ENCODE peak calls at places on chromosomes 11 and 22, in nine cellular contexts. R is endodermal cell, J is fibroblast of lung, P is GM23338, M is body of pancreas, L is PC-3, O is upper lobe of right lung, G is thoracic aorta, K is brain microvascular endothelial cell. I is an unnamed sample.

GRCh38 chr11:6926208-6927029 is at the start of gene ZNF215:
- DNase-seq in M (peak; percentile 81), O (peak; percentile 91), P (peak; percentile 96), K (peak; percentile 83), R (peak; percentile 97), L (peak; percentile 80), J (peak; percentile 90), G (peak; percentile 41), I (peak; percentile 30)

GRCh38 chr11:9302448-9302847 is 11.9 kb downstream of the TMEM41B start:
- DNase-seq in J (peak; percentile 62), L (no peak), P (no peak), R (no peak), O (no peak), G (no peak), M (no peak), K (peak; percentile 23), I (no peak)

GRCh38 chr11:1570896-1571759 is 943 bp downstream of the DUSP8 start:
- DNase-seq in R (peak; percentile 83), K (no peak), M (peak; percentile 66), G (no peak), J (no peak), P (peak; percentile 70), L (no peak), O (peak; percentile 68), I (peak; percentile 58)

GRCh38 chr11:70029115-70029830 is 48.8 kb upstream of the ANO1 start:
- DNase-seq in R (peak; percentile 69), G (no peak), J (no peak), O (no peak), K (no peak), L (no peak), P (peak; percentile 18), M (no peak), I (no peak)

GRCh38 chr11:32081129-32081641 is 9.7 kb upstream of the RCN1 start:
- DNase-seq in G (no peak), P (no peak), L (peak; percentile 59), K (peak; percentile 40), J (peak; percentile 61), R (no peak), M (no peak), O (no peak), I (no peak)

GRCh38 chr11:119316729-119317591 is at the start of gene MCAM:
- DNase-seq in O (no peak), P (peak; percentile 66), R (peak; percentile 88), L (peak; percentile 53), J (peak; percentile 53), G (no peak), K (no peak), M (peak; percentile 44), I (peak; percentile 69)

GRCh38 chr22:41848468-41848867 is 15.6 kb downstream of the SREBF2 start:
- DNase-seq in G (no peak), M (no peak), P (peak; percentile 44), J (no peak), R (no peak), L (no peak), K (no peak), O (peak; percentile 88), I (no peak)

GRCh38 chr11:70415176-70415575 is 16.8 kb downstream of the CTTN start:
- DNase-seq in G (no peak), P (no peak), K (peak; percentile 90), M (no peak), R (no peak), L (peak; percentile 15), J (peak; percentile 94), O (no peak), I (no peak)

GRCh38 chr11:4465411-4465810 is 16.3 kb downstream of the OR52K2 start:
- DNase-seq in P (no peak), L (no peak), G (no peak), R (no peak), K (no peak), J (no peak), M (no peak), O (no peak), I (no peak)

GRCh38 chr11:75565221-75565814 is 3.3 kb downstream of the SERPINH1 start:
- DNase-seq in J (peak; percentile 73), K (peak; percentile 77), R (peak; percentile 67), L (peak; percentile 77), M (peak; percentile 42), P (no peak), G (no peak), O (no peak), I (no peak)

GRCh38 chr11:34840736-34841386 is 75.3 kb downstream of the APIP start:
- DNase-seq in P (peak; percentile 78), L (peak; percentile 27), M (peak; percentile 47), R (peak; percentile 69), O (no peak), K (no peak), J (peak; percentile 15), G (no peak), I (peak; percentile 15)

GRCh38 chr22:30474683-30475424 is 3.0 kb upstream of the SEC14L3 start:
- DNase-seq in M (peak; percentile 37), K (no peak), O (no peak), G (no peak), R (no peak), J (no peak), P (peak; percentile 74), L (no peak), I (no peak)

GRCh38 chr11:2725367-2726300 is 25.8 kb upstream of the KCNQ1OT1 start:
- DNase-seq in K (peak; percentile 21), P (no peak), R (no peak), G (no peak), M (peak; percentile 42), L (no peak), J (peak; percentile 46), O (no peak), I (no peak)

GRCh38 chr11:1202154-1202775 is 20.6 kb upstream of the MUC5B start:
- DNase-seq in M (peak; percentile 17), R (peak; percentile 49), L (no peak), P (no peak), G (no peak), J (no peak), O (peak; percentile 57), K (no peak), I (peak; percentile 9)

GRCh38 chr11:113730887-113731726 is 25.0 kb upstream of the TMPRSS5 start:
- DNase-seq in R (peak; percentile 81), L (peak; percentile 83), G (no peak), M (peak; percentile 41), O (no peak), K (peak; percentile 67), P (peak; percentile 72), J (peak; percentile 62), I (peak; percentile 70)

GRCh38 chr11:102453286-102453797 is 777 bp upstream of the TMEM123 start:
- DNase-seq in P (peak; percentile 51), O (no peak), K (peak; percentile 22), J (no peak), G (no peak), R (peak; percentile 64), M (no peak), L (peak; percentile 42), I (no peak)

GRCh38 chr11:109968781-109969180 is 124.4 kb upstream of the ZC3H12C start:
- DNase-seq in M (no peak), R (no peak), J (no peak), G (no peak), O (no peak), K (no peak), P (no peak), L (no peak), I (no peak)

GRCh38 chr11:980438-981365 is 55.0 kb downstream of the AP2A2 start:
- DNase-seq in G (no peak), L (no peak), J (peak; percentile 57), P (no peak), M (peak; percentile 69), K (no peak), O (no peak), R (no peak), I (no peak)

GRCh38 chr11:30489513-30489912 is 96.6 kb downstream of the MPPED2 start:
- DNase-seq in J (no peak), M (no peak), G (no peak), L (no peak), R (no peak), O (no peak), K (no peak), P (no peak), I (no peak)

GRCh38 chr22:36166518-36167220 is 6.1 kb upstream of the APOL3 start:
- DNase-seq in J (no peak), K (no peak), L (no peak), G (no peak), R (no peak), M (no peak), O (no peak), P (no peak), I (no peak)

GRCh38 chr11:93668171-93668570 is 6.7 kb downstream of the CEP295 start:
- DNase-seq in L (no peak), O (no peak), M (no peak), G (no peak), R (no peak), J (peak; percentile 62), P (no peak), K (no peak), I (no peak)
- H3K36me3 ChIP-seq in L (peaks cover 50% of the 10 kb centered on the region), O (peaks cover 65% of the 10 kb centered on the region), M (peaks cover 6% of the 10 kb centered on the region), G (peaks cover 11% of the 10 kb centered on the region), R (peaks cover 78% of the 10 kb centered on the region), J (no peaks in the 10 kb centered on the region), P (peaks cover 32% of the 10 kb centered on the region), K (peaks cover 20% of the 10 kb centered on the region), I (peaks cover 48% of the 10 kb centered on the region)

GRCh38 chr11:17498475-17498874 is 21.8 kb upstream of the ABCC8 start:
- DNase-seq in G (no peak), K (no peak), J (no peak), M (no peak), O (no peak), R (peak; percentile 81), L (peak; percentile 29), P (peak; percentile 56), I (no peak)
- TF ChIP-seq CTCF in G (no peak), K (peak; percentile 41), J (no peak), M (no peak), O (no peak), R (peak; percentile 68), L (peak; percentile 43), P (peak; percentile 27), I (no peak)

GRCh38 chr22:50190182-50190951 is 4.7 kb downstream of the TRABD start:
- DNase-seq in J (peak; percentile 55), K (no peak), L (peak; percentile 62), P (peak; percentile 81), G (no peak), R (peak; percentile 92), M (peak; percentile 91), O (peak; percentile 94), I (peak; percentile 94)
- H3K36me3 ChIP-seq in J (peaks cover 16% of the 10 kb centered on the region), K (peaks cover 25% of the 10 kb centered on the region), L (no peaks in the 10 kb centered on the region), P (no peaks in the 10 kb centered on the region), G (peaks cover 8% of the 10 kb centered on the region), R (peaks cover 11% of the 10 kb centered on the region), M (no peaks in the 10 kb centered on the region), O (peaks cover 16% of the 10 kb centered on the region), I (peaks cover 23% of the 10 kb centered on the region)

DNA sequence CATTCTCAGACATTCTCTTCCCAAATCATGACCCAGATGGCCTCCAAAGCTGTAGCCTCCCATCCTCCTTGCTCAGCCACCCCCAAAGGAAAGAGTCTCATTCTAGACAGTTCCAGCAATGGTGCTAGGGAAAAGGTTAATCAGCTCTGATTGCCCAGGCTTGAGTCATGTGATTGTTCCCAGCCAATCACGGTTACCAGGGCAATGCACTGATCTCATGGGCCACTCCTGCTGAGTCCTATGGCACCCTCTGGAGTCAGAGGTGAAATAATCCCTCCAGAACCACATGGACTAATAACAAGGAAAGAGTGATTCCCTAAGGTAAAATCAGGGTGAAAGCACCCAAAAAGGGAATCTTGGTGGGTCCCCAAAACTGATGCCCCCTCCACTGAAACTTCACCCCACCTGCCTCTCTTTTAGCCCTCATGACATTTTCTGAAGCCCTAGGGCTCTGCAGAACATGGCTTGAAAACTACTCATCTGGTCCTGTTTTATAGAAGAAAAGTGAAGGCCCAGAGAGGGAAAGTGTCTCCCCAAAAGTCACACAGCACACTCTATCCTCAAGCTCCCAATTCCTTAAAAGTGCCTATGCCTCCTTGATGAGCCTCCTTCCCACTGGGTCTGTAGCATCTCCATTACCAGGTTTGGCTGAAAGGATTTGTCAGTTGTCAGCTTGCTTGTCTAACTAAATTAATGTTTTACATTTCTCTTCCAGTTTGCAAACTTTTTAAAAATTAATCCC is 203.7 kb downstream of the MN1 start:
- DNase-seq in J (no peak), K (no peak), P (no peak), G (no peak), O (no peak), L (peak; percentile 27), R (no peak), M (peak; percentile 27), I (peak; percentile 45)
- TF ChIP-seq CTCF in J (no peak), K (no peak), P (peak; percentile 38), G (no peak), O (no peak), L (peak; percentile 16), R (no peak), M (no peak), I (peak; percentile 32)

I was measured in BE2C.